ENCODE peak calls at places on chromosomes 12 and 14, in five cellular contexts. S is smooth muscle cell of the brain vasculature, O is Caki2, H is osteocyte, A is substantia nigra. Z is an unnamed sample.

GRCh38 chr14:56342419-56342901 is 224.2 kb downstream of the PELI2 start:
- DNase-seq in S (no peak), O (no peak), H (no peak), A (no peak), Z (no peak)

GRCh38 chr12:40788276-40788675 is 96.0 kb downstream of the CNTN1 start:
- DNase-seq in S (no peak), H (no peak), A (peak), O (no peak), Z (no peak)

GRCh38 chr12:125280482-125281377 is 215.5 kb downstream of the AACS start:
- DNase-seq in O (no peak), S (no peak), A (no peak), H (no peak), Z (no peak)

GRCh38 chr14:81162941-81163340 is 57.8 kb downstream of the GTF2A1 start:
- DNase-seq in A (no peak), S (no peak), H (no peak), O (peak), Z (no peak)

GRCh38 chr12:3658327-3659163 is 94.4 kb downstream of the CRACR2A start:
- DNase-seq in O (no peak), H (no peak), A (no peak), S (no peak), Z (no peak)

GRCh38 chr12:117279606-117280005 is 81.8 kb downstream of the NOS1 start:
- DNase-seq in O (no peak), S (no peak), H (no peak), A (no peak), Z (no peak)

GRCh38 chr14:101862711-101863110 is 101.2 kb downstream of the PPP2R5C start:
- DNase-seq in O (peak), S (no peak), A (no peak), H (no peak), Z (no peak)

GRCh38 chr14:103395245-103395644 is 10.0 kb downstream of the MARK3 start:
- DNase-seq in H (no peak), O (no peak), A (no peak), S (no peak), Z (no peak)

GRCh38 chr12:92055877-92056276 is 89.8 kb downstream of the BTG1 start:
- DNase-seq in O (no peak), H (no peak), S (no peak), A (no peak), Z (no peak)

GRCh38 chr12:42798811-42799438 is 209.4 kb upstream of the PRICKLE1 start:
- DNase-seq in O (peak), A (no peak), H (no peak), S (no peak), Z (no peak)

GRCh38 chr14:74963705-74964271 is 8.4 kb upstream of the PGF start:
- DNase-seq in A (no peak), S (no peak), O (no peak), H (no peak), Z (no peak)

GRCh38 chr14:84323963-84324362 is 1206.0 kb upstream of the FLRT2 start:
- DNase-seq in A (no peak), H (no peak), O (no peak), S (no peak), Z (no peak)

Z was measured in occipital lobe.